ENCODE peak calls at places on chromosome 17, in four cellular contexts. One of them, this sample, is unnamed.

GRCh38 chr17:50663812-50664374 is 29.2 kb downstream of the ABCC3 start:
- DNase-seq in fibroblast of the aortic adventitia: no peak
- DNase-seq in AG10803: no peak
- DNase-seq in AG04449: no peak
- DNase-seq in this sample: no peak

GRCh38 chr17:81346090-81346907 is 49.0 kb upstream of the BAHCC1 start:
- DNase-seq in fibroblast of the aortic adventitia: peak; percentile 94
- DNase-seq in AG10803: peak; percentile 95
- DNase-seq in AG04449: peak; percentile 59
- DNase-seq in this sample: peak; percentile 100

GRCh38 chr17:29709861-29710849 is 87.4 kb upstream of the CORO6 start:
- DNase-seq in fibroblast of the aortic adventitia: peak; percentile 34
- DNase-seq in AG10803: peak; percentile 68
- DNase-seq in AG04449: no peak
- DNase-seq in this sample: no peak

GRCh38 chr17:77323413-77324171 is 182.8 kb downstream of the SEC14L1 start:
- DNase-seq in fibroblast of the aortic adventitia: peak; percentile 48
- DNase-seq in AG10803: peak; percentile 69
- DNase-seq in AG04449: no peak
- DNase-seq in this sample: peak; percentile 11

GRCh38 chr17:19348081-19348650 is 14.4 kb downstream of the B9D1 start:
- DNase-seq in fibroblast of the aortic adventitia: no peak
- DNase-seq in AG10803: no peak
- DNase-seq in AG04449: no peak
- DNase-seq in this sample: no peak

GRCh38 chr17:49578963-49579500 is 3.4 kb downstream of the NXPH3 start:
- DNase-seq in fibroblast of the aortic adventitia: no peak
- DNase-seq in AG10803: no peak
- DNase-seq in AG04449: no peak
- DNase-seq in this sample: no peak

GRCh38 chr17:57898487-57899311 is 48.9 kb upstream of the MRPS23 start:
- DNase-seq in fibroblast of the aortic adventitia: peak; percentile 67
- DNase-seq in AG10803: peak; percentile 86
- DNase-seq in AG04449: no peak
- DNase-seq in this sample: peak; percentile 85

GRCh38 chr17:75670868-75671267 is 3.7 kb downstream of the SAP30BP start:
- DNase-seq in fibroblast of the aortic adventitia: no peak
- DNase-seq in AG10803: no peak
- DNase-seq in AG04449: no peak
- DNase-seq in this sample: no peak

GRCh38 chr17:15944720-15945492 is at the start of gene ADORA2B:
- DNase-seq in fibroblast of the aortic adventitia: peak; percentile 68
- DNase-seq in AG10803: peak; percentile 55
- DNase-seq in AG04449: no peak
- DNase-seq in this sample: peak; percentile 80

GRCh38 chr17:81566461-81567126 is 14.4 kb upstream of the FAAP100 start:
- DNase-seq in fibroblast of the aortic adventitia: peak; percentile 97
- DNase-seq in AG10803: peak; percentile 97
- DNase-seq in AG04449: peak; percentile 96
- DNase-seq in this sample: no peak

GRCh38 chr17:72115789-72116520 is 4.9 kb upstream of the SOX9 start:
- DNase-seq in fibroblast of the aortic adventitia: no peak
- DNase-seq in AG10803: no peak
- DNase-seq in AG04449: no peak
- DNase-seq in this sample: no peak

GRCh38 chr17:54518706-54519105 is 381.9 kb upstream of the TOM1L1 start:
- DNase-seq in fibroblast of the aortic adventitia: no peak
- DNase-seq in AG10803: no peak
- DNase-seq in AG04449: no peak
- DNase-seq in this sample: peak; percentile 36

GRCh38 chr17:72774251-72774650 is 318.2 kb downstream of the SLC39A11 start:
- DNase-seq in fibroblast of the aortic adventitia: no peak
- DNase-seq in AG10803: no peak
- DNase-seq in AG04449: no peak
- DNase-seq in this sample: no peak

GRCh38 chr17:16328997-16329396 is 24.3 kb downstream of the CENPV start:
- DNase-seq in fibroblast of the aortic adventitia: no peak
- DNase-seq in AG10803: no peak
- DNase-seq in AG04449: no peak
- DNase-seq in this sample: no peak

GRCh38 chr17:17693253-17693954 is 12.1 kb downstream of the RAI1 start:
- DNase-seq in fibroblast of the aortic adventitia: no peak
- DNase-seq in AG10803: no peak
- DNase-seq in AG04449: no peak
- DNase-seq in this sample: peak; percentile 53

GRCh38 chr17:70476368-70476767 is 307.0 kb downstream of the KCNJ2 start:
- DNase-seq in fibroblast of the aortic adventitia: no peak
- DNase-seq in AG10803: no peak
- DNase-seq in AG04449: no peak
- DNase-seq in this sample: no peak

GRCh38 chr17:35051183-35051578 is 12.3 kb downstream of the RFFL start:
- DNase-seq in fibroblast of the aortic adventitia: no peak
- DNase-seq in AG10803: no peak
- DNase-seq in AG04449: no peak
- DNase-seq in this sample: no peak

GRCh38 chr17:83182620-83183063 is 103.2 kb downstream of the METRNL start:
- DNase-seq in fibroblast of the aortic adventitia: no peak
- DNase-seq in AG10803: no peak
- DNase-seq in AG04449: no peak
- DNase-seq in this sample: peak; percentile 9

GRCh38 chr17:50534222-50534978 is 1.9 kb downstream of the EPN3 start:
- DNase-seq in fibroblast of the aortic adventitia: no peak
- DNase-seq in AG10803: no peak
- DNase-seq in AG04449: no peak
- DNase-seq in this sample: no peak

GRCh38 chr17:10737168-10737622 is 7.4 kb upstream of the TMEM220 start:
- DNase-seq in fibroblast of the aortic adventitia: peak; percentile 73
- DNase-seq in AG10803: peak; percentile 58
- DNase-seq in AG04449: no peak
- DNase-seq in this sample: peak; percentile 67

GRCh38 chr17:80861892-80862291 is 129.7 kb upstream of the CHMP6 start:
- DNase-seq in fibroblast of the aortic adventitia: peak; percentile 30
- DNase-seq in AG10803: peak; percentile 27
- DNase-seq in AG04449: no peak
- DNase-seq in this sample: peak; percentile 48

GRCh38 chr17:71283486-71283885 is 837.3 kb upstream of the SOX9 start:
- DNase-seq in fibroblast of the aortic adventitia: no peak
- DNase-seq in AG10803: no peak
- DNase-seq in AG04449: no peak
- DNase-seq in this sample: no peak

GRCh38 chr17:52515927-52516326 is 357.4 kb upstream of the CA10 start:
- DNase-seq in fibroblast of the aortic adventitia: no peak
- DNase-seq in AG10803: no peak
- DNase-seq in AG04449: no peak
- DNase-seq in this sample: no peak

GRCh38 chr17:41631025-41631889 is 6.9 kb upstream of the KRT17 start:
- DNase-seq in fibroblast of the aortic adventitia: no peak
- DNase-seq in AG10803: no peak
- DNase-seq in AG04449: no peak
- DNase-seq in this sample: no peak

GRCh38 chr17:17742133-17742621 is 60.9 kb downstream of the RAI1 start:
- DNase-seq in fibroblast of the aortic adventitia: peak; percentile 66
- DNase-seq in AG10803: peak; percentile 61
- DNase-seq in AG04449: no peak
- DNase-seq in this sample: no peak

GRCh38 chr17:29933379-29933778 is 3.4 kb upstream of the SSH2 start:
- DNase-seq in fibroblast of the aortic adventitia: peak; percentile 63
- DNase-seq in AG10803: peak; percentile 34
- DNase-seq in AG04449: no peak
- DNase-seq in this sample: peak; percentile 19

GRCh38 chr17:54795046-54795445 is 105.6 kb upstream of the TOM1L1 start:
- DNase-seq in fibroblast of the aortic adventitia: no peak
- DNase-seq in AG10803: no peak
- DNase-seq in AG04449: no peak
- DNase-seq in this sample: no peak

GRCh38 chr17:74113326-74113725 is 90.2 kb upstream of the RPL38 start:
- DNase-seq in fibroblast of the aortic adventitia: no peak
- DNase-seq in AG10803: no peak
- DNase-seq in AG04449: no peak
- DNase-seq in this sample: no peak

GRCh38 chr17:75783069-75783783 is 1.4 kb upstream of the UNK start:
- DNase-seq in fibroblast of the aortic adventitia: peak; percentile 77
- DNase-seq in AG10803: peak; percentile 67
- DNase-seq in AG04449: no peak
- DNase-seq in this sample: no peak

GRCh38 chr17:20098314-20098713 is 89.2 kb downstream of the SPECC1 start:
- DNase-seq in fibroblast of the aortic adventitia: no peak
- DNase-seq in AG10803: no peak
- DNase-seq in AG04449: no peak
- DNase-seq in this sample: no peak

GRCh38 chr17:15123593-15124590 is 141.2 kb downstream of the PMP22 start:
- DNase-seq in fibroblast of the aortic adventitia: peak; percentile 54
- DNase-seq in AG10803: peak; percentile 91
- DNase-seq in AG04449: peak; percentile 47
- DNase-seq in this sample: no peak

GRCh38 chr17:31627960-31628359 is 231.1 kb downstream of the COPRS start:
- DNase-seq in fibroblast of the aortic adventitia: peak; percentile 73
- DNase-seq in AG10803: peak; percentile 71
- DNase-seq in AG04449: peak; percentile 69
- DNase-seq in this sample: no peak

GRCh38 chr17:73657473-73658116 is 13.3 kb upstream of the SDK2 start:
- DNase-seq in fibroblast of the aortic adventitia: no peak
- DNase-seq in AG10803: no peak
- DNase-seq in AG04449: no peak
- DNase-seq in this sample: peak; percentile 89

GRCh38 chr17:75959839-75960511 is 19.0 kb downstream of the ACOX1 start:
- DNase-seq in fibroblast of the aortic adventitia: no peak
- DNase-seq in AG10803: no peak
- DNase-seq in AG04449: no peak
- DNase-seq in this sample: no peak

GRCh38 chr17:45092932-45093430 is 31.9 kb downstream of the NMT1 start:
- DNase-seq in fibroblast of the aortic adventitia: peak; percentile 99
- DNase-seq in AG10803: peak; percentile 100
- DNase-seq in AG04449: peak; percentile 96
- DNase-seq in this sample: no peak

GRCh38 chr17:56894859-56895455 is 18.9 kb downstream of the TRIM25 start:
- DNase-seq in fibroblast of the aortic adventitia: no peak
- DNase-seq in AG10803: no peak
- DNase-seq in AG04449: no peak
- DNase-seq in this sample: no peak

GRCh38 chr17:73401911-73402310 is 90.1 kb upstream of the CDC42EP4 start:
- DNase-seq in fibroblast of the aortic adventitia: peak; percentile 2
- DNase-seq in AG10803: no peak
- DNase-seq in AG04449: no peak
- DNase-seq in this sample: no peak

GRCh38 chr17:51588063-51588462 is 327.7 kb downstream of the UTP18 start:
- DNase-seq in fibroblast of the aortic adventitia: no peak
- DNase-seq in AG10803: no peak
- DNase-seq in AG04449: no peak
- DNase-seq in this sample: no peak

GRCh38 chr17:1714980-1715802 is 5.0 kb upstream of the TLCD2 start:
- DNase-seq in fibroblast of the aortic adventitia: peak; percentile 99
- DNase-seq in AG10803: peak; percentile 94
- DNase-seq in AG04449: peak; percentile 57
- DNase-seq in this sample: peak; percentile 39

GRCh38 chr17:47423406-47424295 is 99.9 kb downstream of the EFCAB13 start:
- DNase-seq in fibroblast of the aortic adventitia: no peak
- DNase-seq in AG10803: no peak
- DNase-seq in AG04449: no peak
- DNase-seq in this sample: peak; percentile 24
- H3K4me3 ChIP-seq in fibroblast of the aortic adventitia: peak overlapping the region; percentile 61
- H3K4me3 ChIP-seq in AG10803: peak overlapping the region; percentile 44
- H3K4me3 ChIP-seq in AG04449: peak overlapping the region; percentile 52
- H3K4me3 ChIP-seq in this sample: peak overlapping the region; percentile 47

DNA sequence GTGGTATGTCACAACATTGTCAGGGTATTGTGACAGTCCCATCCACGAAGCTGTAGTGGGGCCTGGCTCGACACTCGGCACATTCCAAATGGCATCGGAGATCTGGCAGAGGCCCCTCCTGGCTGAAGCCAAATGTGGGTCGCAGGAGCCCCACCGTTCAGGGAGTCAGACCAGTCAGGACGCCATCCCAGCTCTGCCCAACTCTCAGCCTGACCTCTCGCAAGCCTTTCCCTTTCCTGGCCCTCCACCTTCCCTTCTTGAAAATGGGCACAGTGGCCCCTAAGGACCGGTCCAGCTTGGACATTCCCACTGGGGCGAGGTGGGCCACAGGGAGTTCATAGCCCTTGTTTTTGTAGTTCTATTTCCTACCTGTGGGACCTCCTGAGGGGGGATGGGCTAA is 1.6 kb downstream of the NATD1 start:
- DNase-seq in fibroblast of the aortic adventitia: no peak
- DNase-seq in AG10803: no peak
- DNase-seq in AG04449: no peak
- DNase-seq in this sample: no peak
- H3K4me3 ChIP-seq in fibroblast of the aortic adventitia: peak overlapping the region; percentile 74
- H3K4me3 ChIP-seq in AG10803: peak overlapping the region; percentile 78
- H3K4me3 ChIP-seq in AG04449: no peak overlapping the region
- H3K4me3 ChIP-seq in this sample: no peak overlapping the region

DNA sequence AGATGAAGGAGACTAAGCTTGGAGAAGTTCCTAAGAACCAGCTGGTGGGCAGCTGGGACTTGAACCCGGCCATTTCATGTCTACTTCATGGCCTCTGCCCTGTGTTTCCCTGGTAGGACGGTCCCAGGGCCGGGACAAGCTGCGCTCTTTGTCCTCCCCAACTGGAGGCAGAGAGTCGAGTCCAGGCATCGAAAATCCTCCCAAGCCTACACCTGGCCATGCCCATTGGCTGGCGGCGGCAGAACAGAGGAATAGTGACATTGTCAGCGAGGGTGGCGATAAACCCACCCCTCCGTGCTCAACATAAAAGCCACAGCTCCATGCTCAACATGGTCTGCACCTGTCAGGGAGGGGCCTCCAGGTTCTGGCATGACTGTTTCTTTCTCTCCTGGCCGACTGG is 77.7 kb downstream of the RBFOX3 start:
- DNase-seq in fibroblast of the aortic adventitia: no peak
- DNase-seq in AG10803: no peak
- DNase-seq in AG04449: no peak
- DNase-seq in this sample: no peak
- H3K4me3 ChIP-seq in fibroblast of the aortic adventitia: no peak overlapping the region
- H3K4me3 ChIP-seq in AG10803: no peak overlapping the region
- H3K4me3 ChIP-seq in AG04449: no peak overlapping the region
- H3K4me3 ChIP-seq in this sample: no peak overlapping the region

GRCh38 chr17:40497704-40498103 is 3.7 kb downstream of the TNS4 start:
- DNase-seq in fibroblast of the aortic adventitia: no peak
- DNase-seq in AG10803: peak; percentile 46
- DNase-seq in AG04449: no peak
- DNase-seq in this sample: no peak
- H3K4me3 ChIP-seq in fibroblast of the aortic adventitia: no peak overlapping the region
- H3K4me3 ChIP-seq in AG10803: no peak overlapping the region
- H3K4me3 ChIP-seq in AG04449: no peak overlapping the region
- H3K4me3 ChIP-seq in this sample: no peak overlapping the region

GRCh38 chr17:7840441-7840840 is 6.4 kb downstream of the KDM6B start:
- DNase-seq in fibroblast of the aortic adventitia: no peak
- DNase-seq in AG10803: no peak
- DNase-seq in AG04449: no peak
- DNase-seq in this sample: no peak
- H3K4me3 ChIP-seq in fibroblast of the aortic adventitia: no peak overlapping the region
- H3K4me3 ChIP-seq in AG10803: no peak overlapping the region
- H3K4me3 ChIP-seq in AG04449: peak overlapping the region; percentile 23
- H3K4me3 ChIP-seq in this sample: no peak overlapping the region

This sample was measured in WERI-Rb-1.